ENCODE peak calls at places on chromosomes 6 and 20, in four cellular contexts. R, C, T and N are unnamed samples.

GRCh38 chr20:63082308-63082938 is 75.7 kb upstream of the BHLHE23 start:
- DNase-seq in R (peak; percentile 71), C (no peak), T (no peak), N (peak; percentile 66)

GRCh38 chr6:134663800-134664535 is 285.9 kb downstream of the ALDH8A1 start:
- DNase-seq in R (no peak), C (no peak), T (no peak), N (no peak)

GRCh38 chr6:4580361-4580760 is 195.8 kb upstream of the CDYL start:
- DNase-seq in R (no peak), C (no peak), T (no peak), N (no peak)

GRCh38 chr6:88006559-88006958 is 41.1 kb upstream of the SPACA1 start:
- DNase-seq in R (no peak), C (no peak), T (no peak), N (no peak)

GRCh38 chr20:22420116-22420598 is 164.2 kb downstream of the FOXA2 start:
- DNase-seq in R (no peak), C (no peak), T (no peak), N (no peak)

GRCh38 chr6:130900913-130901312 is 73.7 kb downstream of the SMLR1 start:
- DNase-seq in R (peak; percentile 60), C (no peak), T (peak; percentile 14), N (no peak)

GRCh38 chr6:141017941-141018340 is 1114.8 kb upstream of the GJE1 start:
- DNase-seq in R (no peak), C (no peak), T (no peak), N (no peak)

GRCh38 chr20:3857405-3857804 is 10.8 kb downstream of the MAVS start:
- DNase-seq in R (no peak), C (no peak), T (peak; percentile 32), N (no peak)

GRCh38 chr20:56689318-56689717 is 60.2 kb downstream of the TFAP2C start:
- DNase-seq in R (no peak), C (no peak), T (no peak), N (no peak)

GRCh38 chr6:154474636-154475428 is 35.7 kb downstream of the CNKSR3 start:
- DNase-seq in R (no peak), C (no peak), T (no peak), N (no peak)

GRCh38 chr6:145727817-145728388 is 7.4 kb downstream of the EPM2A start:
- DNase-seq in R (no peak), C (no peak), T (no peak), N (peak; percentile 42)

GRCh38 chr6:54074591-54075195 is 36.5 kb upstream of the MLIP start:
- DNase-seq in R (peak; percentile 52), C (no peak), T (no peak), N (no peak)

GRCh38 chr6:131948692-131949614 is 2.2 kb downstream of the CCN2 start:
- DNase-seq in R (no peak), C (no peak), T (no peak), N (no peak)

GRCh38 chr6:89301586-89302194 is 13.4 kb downstream of the GABRR2 start:
- DNase-seq in R (no peak), C (no peak), T (no peak), N (no peak)

GRCh38 chr6:137044366-137045220 is at the start of gene IL20RA:
- DNase-seq in R (peak; percentile 64), C (no peak), T (peak; percentile 35), N (no peak)

GRCh38 chr6:12258591-12258990 is 31.6 kb upstream of the EDN1 start:
- DNase-seq in R (no peak), C (no peak), T (no peak), N (no peak)

GRCh38 chr6:2468601-2468955 is 223.2 kb upstream of the GMDS start:
- DNase-seq in R (no peak), C (no peak), T (no peak), N (no peak)

GRCh38 chr6:28281288-28282064 is at the start of gene PGBD1:
- DNase-seq in R (peak; percentile 90), C (no peak), T (peak; percentile 71), N (peak; percentile 90)
- TF ChIP-seq POLR2A in R (peak; percentile 47), C (no peak), T (no peak), N (peak; percentile 33)

GRCh38 chr6:36487698-36488097 is 44.9 kb downstream of the KCTD20 start:
- DNase-seq in R (no peak), C (no peak), T (no peak), N (no peak)
- H3K4me3 ChIP-seq in R (no peak overlapping the region), C (no peak overlapping the region), T (no peak overlapping the region), N (no peak overlapping the region)

DNA sequence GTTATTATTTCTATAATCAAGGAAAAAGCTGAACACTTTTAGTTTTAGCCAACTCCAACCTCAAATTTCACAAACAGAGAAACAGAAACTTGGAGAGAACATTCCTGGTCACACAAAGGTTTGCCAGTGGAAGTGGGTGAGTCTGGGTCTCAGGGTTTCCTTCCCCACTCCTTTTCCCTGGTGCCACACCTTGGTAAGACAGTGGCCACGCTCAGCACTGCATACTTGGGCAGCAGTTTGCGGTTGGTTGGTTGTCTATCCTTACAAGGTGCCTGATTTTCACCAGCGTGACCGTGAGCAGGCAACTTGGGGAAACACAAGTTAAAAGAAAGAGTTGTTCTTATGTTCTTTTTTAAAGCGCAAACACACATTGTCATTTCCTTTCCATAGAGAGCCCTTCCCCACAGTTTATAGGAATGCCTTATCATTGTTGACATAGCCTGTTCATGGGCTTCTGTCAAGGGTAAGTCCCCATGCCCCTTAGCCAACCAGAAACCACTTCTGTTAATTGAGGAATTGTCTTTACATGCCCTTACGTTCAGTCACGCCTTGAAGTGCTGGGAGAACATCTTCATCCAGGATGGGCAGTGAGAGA is 82.2 kb downstream of the RIN2 start:
- DNase-seq in R (no peak), C (no peak), T (no peak), N (no peak)
- TF ChIP-seq POLR2A in R (no peak), C (no peak), T (no peak), N (no peak)

DNA sequence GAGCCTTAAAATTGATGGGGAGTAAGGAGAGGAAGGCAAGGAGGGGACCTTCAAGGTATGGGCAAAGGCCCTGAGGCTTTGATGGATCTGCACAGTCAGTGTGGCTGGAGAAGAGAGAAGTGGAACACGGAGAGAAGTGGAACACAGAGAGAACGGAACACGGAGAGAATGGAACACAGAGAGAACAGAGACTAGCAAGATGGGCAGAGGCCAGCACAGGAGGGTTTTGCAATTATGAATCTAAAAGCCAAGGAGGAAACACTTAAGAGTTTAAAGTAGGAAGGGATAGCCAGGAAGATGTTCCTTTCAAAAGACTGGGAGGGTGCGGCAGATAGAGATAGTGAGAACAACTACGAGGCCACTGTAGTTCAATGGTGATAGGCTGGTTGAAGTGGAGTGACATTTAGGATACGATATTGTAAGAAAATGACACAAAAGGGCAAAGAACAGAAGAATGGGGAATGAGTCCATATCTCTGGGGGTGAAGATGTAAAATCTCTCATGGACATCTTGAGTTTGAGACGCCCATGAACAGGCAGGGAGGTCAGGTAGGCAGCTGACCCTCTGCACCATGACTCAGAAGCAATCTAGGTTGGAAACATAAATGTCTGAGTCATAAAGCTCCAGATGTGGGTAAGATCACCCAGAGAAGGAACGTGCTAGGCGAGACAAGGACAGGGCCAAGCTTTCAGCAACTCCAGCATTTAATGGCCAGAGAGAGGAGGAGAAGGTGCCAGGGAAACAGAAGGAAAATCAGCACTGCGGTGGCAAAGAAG is 25.4 kb downstream of the ZMYND8 start:
- DNase-seq in R (no peak), C (no peak), T (peak; percentile 51), N (peak; percentile 51)
- H3K4me3 ChIP-seq in R (no peak overlapping the region), C (no peak overlapping the region), T (no peak overlapping the region), N (no peak overlapping the region)

GRCh38 chr6:31397901-31398300 is 5.5 kb upstream of the MICA start:
- DNase-seq in R (no peak), C (no peak), T (no peak), N (no peak)

GRCh38 chr6:31402324-31403282 is 792 bp upstream of the MICA start:
- DNase-seq in R (no peak), C (no peak), T (peak; percentile 38), N (no peak)

GRCh38 chr6:31401403-31401802 is 2.0 kb upstream of the MICA start:
- DNase-seq in R (no peak), C (no peak), T (peak; percentile 75), N (peak; percentile 43)

GRCh38 chr6:31400467-31401289 is 2.7 kb upstream of the MICA start:
- DNase-seq in R (peak; percentile 91), C (no peak), T (peak; percentile 88), N (peak; percentile 92)

GRCh38 chr6:31399589-31400466 is 3.6 kb upstream of the MICA start:
- DNase-seq in R (peak; percentile 95), C (peak; percentile 29), T (peak; percentile 94), N (peak; percentile 88)
- TF ChIP-seq POLR2A in R (peak; percentile 58), C (no peak), T (peak; percentile 75), N (peak; percentile 18)

DNA sequence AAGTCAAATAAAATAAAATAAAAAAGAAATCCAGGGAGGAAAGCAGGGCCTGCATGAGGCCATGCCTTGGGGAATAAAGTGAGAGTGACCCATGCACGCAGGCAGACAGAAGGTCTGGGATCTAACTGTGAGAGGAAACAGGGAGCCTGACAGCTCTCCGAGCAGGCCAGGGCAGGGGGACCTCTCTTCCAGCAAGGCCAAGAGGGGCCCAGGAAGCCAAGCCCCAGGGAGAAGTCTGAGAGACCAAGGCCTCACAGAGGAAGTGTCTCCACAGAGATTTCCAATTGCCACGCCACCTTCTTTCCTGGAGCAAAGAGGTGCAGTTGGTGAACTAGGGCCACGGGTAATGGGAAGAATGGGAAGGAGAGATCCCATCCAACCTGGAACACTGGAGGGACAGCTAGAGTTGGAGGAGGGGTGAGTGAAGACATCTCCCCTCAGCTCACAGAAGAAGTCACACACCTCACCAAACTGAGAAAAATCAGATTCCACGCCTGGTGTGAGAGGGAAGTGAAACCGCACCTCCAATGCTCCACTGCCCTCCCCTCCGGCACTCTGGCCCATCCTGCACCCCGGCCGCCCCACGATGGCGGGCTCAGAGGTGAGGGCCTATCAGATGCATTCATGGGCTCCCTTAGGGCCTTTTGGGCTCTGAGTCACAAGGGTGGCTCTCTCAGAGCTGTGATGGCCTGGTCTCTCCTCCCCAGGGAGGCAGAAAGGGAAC is 25.1 kb upstream of the TAF8 start:
- DNase-seq in R (no peak), C (no peak), T (no peak), N (peak; percentile 89)
- H3K4me3 ChIP-seq in R (no peak overlapping the region), C (no peak overlapping the region), T (no peak overlapping the region), N (no peak overlapping the region)

GRCh38 chr6:42879372-42880239 is at the start of gene RPL7L1:
- DNase-seq in R (peak; percentile 91), C (peak; percentile 30), T (peak; percentile 84), N (peak; percentile 91)
- TF ChIP-seq POLR2A in R (peak; percentile 38), C (no peak), T (peak; percentile 71), N (peak; percentile 89)

DNA sequence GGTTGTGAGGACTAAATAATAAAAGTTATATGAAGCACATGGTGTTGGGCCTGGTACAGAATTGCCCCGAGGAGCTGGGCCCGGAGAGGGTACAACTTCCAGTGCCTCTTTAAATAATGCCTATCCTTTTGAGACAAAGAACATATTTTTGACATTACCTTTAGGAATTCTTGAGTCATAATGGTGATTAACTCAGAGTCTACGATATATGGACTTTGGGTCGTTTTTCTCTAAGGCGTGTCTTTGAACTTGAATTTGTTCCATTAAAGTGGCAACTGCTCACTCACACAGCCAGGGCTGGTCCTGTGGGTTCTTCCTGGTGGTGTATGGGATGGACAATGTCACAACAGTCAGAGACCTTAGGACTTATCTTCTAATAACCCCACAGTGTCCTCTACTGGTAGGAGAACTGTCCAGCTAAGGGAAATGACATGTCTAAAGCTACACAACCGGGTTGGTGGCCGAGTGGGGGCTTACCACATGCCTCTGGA is 106.5 kb downstream of the CDC5L start:
- DNase-seq in R (no peak), C (no peak), T (no peak), N (peak; percentile 29)
- H3K4me3 ChIP-seq in R (no peak overlapping the region), C (no peak overlapping the region), T (no peak overlapping the region), N (no peak overlapping the region)

GRCh38 chr6:79076881-79077641 is 993 bp downstream of the PHIP start:
- DNase-seq in R (peak; percentile 95), C (peak; percentile 47), T (peak; percentile 91), N (peak; percentile 96)
- TF ChIP-seq POLR2A in R (peak; percentile 46), C (no peak), T (peak; percentile 45), N (peak; percentile 53)